ENCODE peak calls at places on chromosomes 12 and 14, in nine cellular contexts. L, U, K, E, Y, B, H, X and T are unnamed samples.

GRCh38 chr14:54356172-54356571 is 40.6 kb upstream of the CDKN3 start:
- DNase-seq in L (no peak), Y (no peak), H (no peak), E (no peak), K (no peak), B (peak; percentile 100), X (no peak), U (no peak), T (no peak)

GRCh38 chr12:21552983-21553673 is 27.0 kb downstream of the SPX start:
- DNase-seq in U (no peak), Y (no peak), L (no peak), B (no peak), H (no peak), E (no peak), K (no peak), X (no peak), T (no peak)

GRCh38 chr12:5043589-5044419 is at the start of gene KCNA5:
- DNase-seq in U (no peak), B (no peak), H (peak; percentile 61), L (no peak), K (no peak), Y (no peak), E (no peak), X (no peak), T (peak; percentile 10)

GRCh38 chr12:121968880-121969279 is 50.5 kb downstream of the CFAP251 start:
- DNase-seq in K (no peak), X (no peak), Y (no peak), U (no peak), H (no peak), B (no peak), L (no peak), E (no peak), T (no peak)

GRCh38 chr12:52423661-52424503 is 10.3 kb downstream of the KRT75 start:
- DNase-seq in K (no peak), E (peak; percentile 55), Y (no peak), H (no peak), B (peak; percentile 52), X (no peak), L (no peak), U (no peak), T (no peak)

GRCh38 chr14:21088687-21089086 is 9.8 kb downstream of the ZNF219 start:
- DNase-seq in U (no peak), K (no peak), Y (no peak), H (no peak), X (no peak), E (no peak), L (no peak), B (no peak), T (no peak)

GRCh38 chr12:125001636-125002035 is 8.2 kb downstream of the BRI3BP start:
- DNase-seq in H (no peak), X (no peak), L (no peak), E (no peak), U (no peak), K (no peak), Y (no peak), B (no peak), T (no peak)

GRCh38 chr12:75611041-75611440 is 99.6 kb upstream of the KRR1 start:
- DNase-seq in H (no peak), K (no peak), B (no peak), L (no peak), U (no peak), E (no peak), X (no peak), Y (no peak), T (no peak)

DNA sequence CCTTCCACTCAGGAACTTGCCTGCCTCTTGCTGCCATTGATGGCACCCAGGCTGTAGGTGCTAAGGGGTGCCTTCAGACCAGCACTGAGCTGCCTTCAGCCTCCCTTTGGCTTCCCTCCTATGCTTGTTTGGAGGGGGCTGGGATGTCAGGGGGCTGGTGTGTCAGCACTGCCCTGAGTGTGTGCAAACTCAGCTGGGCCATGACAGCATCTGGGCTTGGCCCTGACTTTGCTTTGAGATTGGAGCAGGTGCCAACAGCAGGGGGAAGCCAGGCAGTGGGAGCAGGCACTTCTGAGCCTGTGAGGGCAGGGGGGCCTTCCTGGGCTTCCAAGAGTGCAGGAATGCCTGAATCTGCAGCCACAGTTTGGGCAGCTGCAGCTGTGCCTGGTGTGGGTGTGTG is 56.9 kb downstream of the ATP23 start:
- DNase-seq in L (no peak), U (no peak), X (no peak), Y (no peak), H (no peak), B (no peak), E (no peak), K (no peak), T (no peak)
- H3K9me3 ChIP-seq in L (no peaks in the 10 kb centered on the region), U (no peaks in the 10 kb centered on the region), X (peaks cover 7% of the 10 kb centered on the region), Y (peaks cover 7% of the 10 kb centered on the region), H (no peaks in the 10 kb centered on the region), B (peaks cover 23% of the 10 kb centered on the region), E (peaks cover 12% of the 10 kb centered on the region), K (peaks cover 8% of the 10 kb centered on the region), T (peaks cover 33% of the 10 kb centered on the region)

GRCh38 chr14:95320076-95320895 is 578 bp upstream of the CLMN start:
- DNase-seq in L (no peak), E (no peak), X (no peak), H (no peak), K (no peak), B (no peak), Y (no peak), U (no peak), T (no peak)

GRCh38 chr14:95318870-95319311 is 817 bp downstream of the CLMN start:
- DNase-seq in H (no peak), X (no peak), B (no peak), U (no peak), K (no peak), L (peak; percentile 7), E (no peak), Y (no peak), T (no peak)

GRCh38 chr14:95318399-95318834 is 1.3 kb downstream of the CLMN start:
- DNase-seq in X (no peak), K (no peak), L (peak; percentile 22), H (peak; percentile 26), B (no peak), Y (no peak), E (no peak), U (no peak), T (no peak)

GRCh38 chr14:95317817-95318343 is 1.8 kb downstream of the CLMN start:
- DNase-seq in X (no peak), K (no peak), H (no peak), E (no peak), Y (no peak), L (no peak), U (no peak), B (no peak), T (no peak)

DNA sequence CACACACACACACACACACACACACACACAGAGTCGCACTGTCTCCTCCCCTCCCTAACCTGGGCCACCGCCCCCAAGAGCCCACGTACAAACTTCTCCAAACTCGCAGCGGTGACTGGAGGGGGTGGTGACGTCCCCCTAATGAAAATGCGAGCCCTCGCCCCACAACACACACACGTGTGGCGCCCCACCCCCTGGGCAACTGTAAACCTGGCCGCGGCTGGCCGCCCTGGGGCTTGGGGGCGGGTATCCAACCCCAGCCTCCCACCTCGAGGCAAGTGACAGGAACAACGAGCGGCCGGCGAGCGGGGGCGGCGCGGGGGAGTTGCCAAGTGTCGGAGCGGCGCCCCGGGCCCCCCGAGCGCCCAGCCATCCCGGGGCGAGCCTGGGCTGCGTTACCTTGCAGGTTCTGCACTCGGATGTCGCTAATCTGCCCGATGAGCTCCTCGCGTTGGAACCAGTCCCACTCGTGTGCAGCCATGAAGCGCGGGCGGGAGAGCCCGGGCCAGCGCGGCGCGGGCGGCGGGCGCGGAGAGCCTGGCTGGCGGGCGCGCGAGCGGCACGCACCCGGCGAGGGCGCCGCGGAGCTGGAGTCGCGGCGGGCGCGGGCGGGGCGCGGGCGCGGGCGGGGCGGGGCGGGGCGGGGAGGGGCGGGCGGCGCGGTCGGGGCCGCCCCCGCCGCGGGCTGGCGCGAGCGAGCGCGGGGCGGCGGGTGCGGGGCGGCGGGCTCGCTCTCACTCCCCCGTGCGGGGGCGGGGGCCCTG is at the start of gene CLMN:
- DNase-seq in B (peak; percentile 33), K (no peak), Y (peak; percentile 75), L (peak; percentile 20), X (peak; percentile 16), U (peak; percentile 21), E (no peak), H (peak; percentile 80), T (peak; percentile 25)
- TF ChIP-seq EZH2 in B (no peak), K (no peak), Y (no peak), L (no peak), X (no peak), U (peak; percentile 49), E (no peak), H (no peak), T (no peak)

GRCh38 chr12:68884251-68884650 is 48.7 kb downstream of the CPM start:
- DNase-seq in U (no peak), E (peak; percentile 39), L (no peak), K (no peak), X (no peak), Y (no peak), H (no peak), B (no peak), T (no peak)

GRCh38 chr12:68883151-68883550 is 49.8 kb downstream of the CPM start:
- DNase-seq in U (no peak), L (no peak), H (no peak), B (no peak), X (no peak), K (no peak), E (no peak), Y (no peak), T (no peak)

GRCh38 chr12:68886636-68887572 is 46.1 kb downstream of the CPM start:
- DNase-seq in B (no peak), Y (no peak), E (no peak), L (no peak), U (no peak), H (no peak), X (no peak), K (no peak), T (no peak)

GRCh38 chr12:68887641-68888040 is 45.3 kb downstream of the CPM start:
- DNase-seq in H (no peak), K (no peak), L (no peak), X (no peak), B (no peak), U (no peak), E (no peak), Y (no peak), T (no peak)

GRCh38 chr12:68885381-68885780 is 47.6 kb downstream of the CPM start:
- DNase-seq in B (no peak), X (no peak), E (no peak), L (no peak), H (no peak), Y (no peak), U (no peak), K (no peak), T (no peak)
- H3K9me3 ChIP-seq in B (no peaks in the 10 kb centered on the region), X (no peaks in the 10 kb centered on the region), E (no peaks in the 10 kb centered on the region), L (no peaks in the 10 kb centered on the region), H (no peaks in the 10 kb centered on the region), Y (no peaks in the 10 kb centered on the region), U (no peaks in the 10 kb centered on the region), K (no peaks in the 10 kb centered on the region), T (no peaks in the 10 kb centered on the region)

DNA sequence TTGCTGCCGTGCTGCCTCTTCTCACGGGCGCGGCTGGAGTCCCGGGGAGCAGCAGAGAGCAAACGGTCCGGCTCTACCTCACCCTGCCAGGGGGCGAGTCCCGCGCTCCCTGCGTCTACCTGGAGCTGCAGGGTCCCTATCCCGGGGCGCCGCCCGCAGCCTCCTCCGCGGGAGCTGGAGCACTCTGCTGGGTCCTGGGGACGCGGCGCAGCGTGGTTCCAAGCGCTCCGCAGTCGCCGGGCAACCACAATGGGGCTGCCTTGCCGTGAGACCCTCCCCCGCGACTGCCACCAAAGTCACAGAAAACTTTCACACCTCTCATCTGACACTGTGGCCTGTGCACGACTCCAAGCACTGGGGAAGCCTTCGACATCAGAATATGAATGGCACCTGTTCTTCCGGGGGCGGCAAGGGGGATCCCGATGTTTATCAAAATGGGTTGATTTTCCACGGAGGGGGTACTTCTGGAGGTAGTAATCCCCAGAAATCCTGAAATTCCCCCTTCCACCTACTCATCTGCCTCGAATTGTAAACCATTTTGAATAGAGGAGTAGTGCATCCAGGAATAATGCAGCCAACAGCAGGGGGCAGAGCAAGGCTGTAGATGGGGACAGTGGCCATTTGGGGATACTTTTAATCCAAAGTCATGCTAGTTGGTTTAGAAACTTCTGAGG is at the start of gene C12orf42:
- DNase-seq in K (no peak), U (no peak), E (no peak), Y (peak; percentile 47), H (peak; percentile 24), X (peak; percentile 12), L (peak; percentile 39), B (peak; percentile 76), T (no peak)
- TF ChIP-seq EZH2 in K (no peak), U (no peak), E (no peak), Y (no peak), H (peak; percentile 60), X (no peak), L (no peak), B (no peak), T (no peak)